ENCODE peak calls at places on chromosomes 7 and 10, in seven cellular contexts. I is stimulated activated CD8-positive, alpha-beta memory T cell treated with anti-CD3 and anti-CD28 coated beads, Interleukin-4, amount 100 ng/mL, for 4 hours; O is NCI-H1436; X is activated CD8-positive, alpha-beta T cell treated with anti-CD3 and anti-CD28 coated beads for 36 hours; W is fibroblast of the conjunctiva; B is T1000; Z is naive thymus-derived CD8-positive, alpha-beta T cell. K is an unnamed sample.
A peak's percentile ranks its signal among the peaks of the same experiment; 100 is the strongest.

GRCh38 chr7:23234569-23235296 is 11.8 kb upstream of the GPNMB start:
- DNase-seq in W (no peak), Z (no peak), X (no peak), I (no peak), O (no peak), B (no peak), K (no peak)

GRCh38 chr7:121329460-121330052 is 756 bp downstream of the WNT16 start:
- DNase-seq in I (no peak), O (peak; percentile 41), B (no peak), X (peak; percentile 35), W (no peak), Z (no peak), K (no peak)

GRCh38 chr10:72092987-72093386 is 4.6 kb upstream of the SPOCK2 start:
- DNase-seq in Z (no peak), X (no peak), W (no peak), O (no peak), B (no peak), I (no peak), K (no peak)

GRCh38 chr10:17816208-17816607 is 7.1 kb downstream of the MRC1 start:
- DNase-seq in W (no peak), I (no peak), X (no peak), B (no peak), Z (no peak), O (no peak), K (no peak)

GRCh38 chr7:42345478-42346299 is 108.7 kb upstream of the GLI3 start:
- DNase-seq in I (no peak), Z (no peak), B (no peak), X (no peak), W (no peak), O (no peak), K (no peak)

GRCh38 chr10:75111906-75112703 is 649 bp downstream of the SAMD8 start:
- DNase-seq in X (peak; percentile 66), O (peak; percentile 51), W (no peak), I (no peak), B (peak; percentile 66), Z (peak; percentile 32), K (peak; percentile 39)

GRCh38 chr10:94125856-94126255 is 132.1 kb downstream of the PLCE1 start:
- DNase-seq in B (no peak), I (no peak), W (peak; percentile 43), O (no peak), Z (no peak), X (no peak), K (no peak)

GRCh38 chr10:124576526-124577420 is 115.2 kb downstream of the LHPP start:
- DNase-seq in W (no peak), I (no peak), O (no peak), Z (no peak), X (no peak), B (no peak), K (no peak)

GRCh38 chr10:114026189-114027040 is 17.3 kb upstream of the ADRB1 start:
- DNase-seq in B (peak; percentile 31), Z (no peak), X (no peak), I (no peak), W (no peak), O (no peak), K (no peak)

GRCh38 chr10:79444243-79445119 is 943 bp downstream of the ZCCHC24 start:
- DNase-seq in B (peak; percentile 52), I (peak; percentile 19), W (no peak), X (peak; percentile 64), O (no peak), Z (peak; percentile 21), K (peak; percentile 24)

GRCh38 chr10:80938920-80939319 is 401.2 kb downstream of the SH2D4B start:
- DNase-seq in B (no peak), X (no peak), O (no peak), Z (no peak), W (no peak), I (no peak), K (no peak)

GRCh38 chr7:127091620-127092019 is 161.1 kb downstream of the GRM8 start:
- DNase-seq in X (no peak), B (no peak), Z (no peak), I (no peak), W (no peak), O (no peak), K (no peak)

GRCh38 chr10:73281097-73281496 is 28.7 kb upstream of the MRPS16 start:
- DNase-seq in I (no peak), Z (no peak), W (no peak), B (no peak), X (no peak), O (no peak), K (no peak)

GRCh38 chr10:99372546-99373271 is 43.6 kb downstream of the CNNM1 start:
- DNase-seq in I (no peak), Z (no peak), B (no peak), X (no peak), O (no peak), W (peak; percentile 36), K (no peak)

GRCh38 chr7:55441668-55442305 is 76.7 kb downstream of the LANCL2 start:
- DNase-seq in O (no peak), W (peak; percentile 10), Z (no peak), X (no peak), I (no peak), B (no peak), K (no peak)

GRCh38 chr7:128045766-128046165 is 14.5 kb upstream of the LRRC4 start:
- DNase-seq in X (no peak), W (no peak), Z (no peak), O (no peak), I (no peak), B (no peak), K (no peak)

GRCh38 chr10:49613882-49614241 is at the start of gene CHAT:
- DNase-seq in B (no peak), W (no peak), Z (no peak), I (no peak), O (no peak), X (no peak), K (no peak)

GRCh38 chr7:12054830-12055229 is 156.3 kb upstream of the TMEM106B start:
- DNase-seq in X (no peak), O (no peak), W (no peak), Z (no peak), I (no peak), B (no peak), K (no peak)

GRCh38 chr10:115094605-115095004 is 1.4 kb downstream of the ATRNL1 start:
- DNase-seq in Z (no peak), I (no peak), X (no peak), B (no peak), W (no peak), O (no peak), K (no peak)

K was measured in effector CD8-positive, alpha-beta T cell.